ENCODE peak calls at places on chromosomes 16 and 17, in seven cellular contexts. One of them, this sample, is unnamed.

GRCh38 chr17:35890774-35891155 is 10.6 kb upstream of the CCL5 start:
- DNase-seq in GM20000: peak
- DNase-seq in Calu3: no peak
- DNase-seq in cardiac fibroblast: no peak
- DNase-seq in heart right ventricle: no peak
- DNase-seq in tibial nerve: no peak
- DNase-seq in HL-60: no peak
- DNase-seq in this sample: no peak

GRCh38 chr17:6352016-6352415 is 82.9 kb downstream of the AIPL1 start:
- DNase-seq in HL-60: no peak
- DNase-seq in tibial nerve: no peak
- DNase-seq in GM20000: no peak
- DNase-seq in cardiac fibroblast: no peak
- DNase-seq in Calu3: no peak
- DNase-seq in heart right ventricle: no peak
- DNase-seq in this sample: no peak

GRCh38 chr17:69960755-69961154 is 114.3 kb upstream of the KCNJ16 start:
- DNase-seq in Calu3: no peak
- DNase-seq in GM20000: no peak
- DNase-seq in tibial nerve: peak
- DNase-seq in HL-60: no peak
- DNase-seq in heart right ventricle: peak
- DNase-seq in cardiac fibroblast: no peak
- DNase-seq in this sample: no peak

GRCh38 chr16:1072526-1073261 is at the start of gene SSTR5:
- DNase-seq in cardiac fibroblast: no peak
- DNase-seq in HL-60: no peak
- DNase-seq in Calu3: no peak
- DNase-seq in GM20000: no peak
- DNase-seq in heart right ventricle: no peak
- DNase-seq in tibial nerve: no peak
- DNase-seq in this sample: no peak

GRCh38 chr16:12089492-12090161 is 113.1 kb downstream of the SNX29 start:
- DNase-seq in Calu3: peak
- DNase-seq in tibial nerve: no peak
- DNase-seq in GM20000: peak
- DNase-seq in heart right ventricle: peak
- DNase-seq in cardiac fibroblast: peak
- DNase-seq in HL-60: peak
- DNase-seq in this sample: peak

GRCh38 chr16:49748322-49748721 is 107.6 kb downstream of the ZNF423 start:
- DNase-seq in Calu3: no peak
- DNase-seq in tibial nerve: peak
- DNase-seq in GM20000: no peak
- DNase-seq in heart right ventricle: peak
- DNase-seq in HL-60: no peak
- DNase-seq in cardiac fibroblast: peak
- DNase-seq in this sample: no peak

GRCh38 chr17:17921192-17922082 is 50.8 kb downstream of the TOM1L2 start:
- DNase-seq in tibial nerve: no peak
- DNase-seq in cardiac fibroblast: peak
- DNase-seq in heart right ventricle: peak
- DNase-seq in HL-60: no peak
- DNase-seq in Calu3: peak
- DNase-seq in GM20000: no peak
- DNase-seq in this sample: no peak

GRCh38 chr17:78040561-78041400 is 82.3 kb downstream of the TNRC6C start:
- DNase-seq in Calu3: peak
- DNase-seq in GM20000: peak
- DNase-seq in heart right ventricle: peak
- DNase-seq in HL-60: no peak
- DNase-seq in cardiac fibroblast: peak
- DNase-seq in tibial nerve: no peak
- DNase-seq in this sample: peak

GRCh38 chr17:17350491-17351355 is 47.5 kb downstream of the NT5M start:
- DNase-seq in GM20000: no peak
- DNase-seq in Calu3: no peak
- DNase-seq in cardiac fibroblast: peak
- DNase-seq in tibial nerve: no peak
- DNase-seq in heart right ventricle: no peak
- DNase-seq in HL-60: no peak
- DNase-seq in this sample: no peak

GRCh38 chr17:78348055-78348745 is 11.7 kb downstream of the SOCS3 start:
- DNase-seq in GM20000: no peak
- DNase-seq in tibial nerve: no peak
- DNase-seq in heart right ventricle: no peak
- DNase-seq in Calu3: no peak
- DNase-seq in HL-60: no peak
- DNase-seq in cardiac fibroblast: no peak
- DNase-seq in this sample: no peak

GRCh38 chr17:75779987-75780889 is 4.4 kb upstream of the UNK start:
- DNase-seq in heart right ventricle: no peak
- DNase-seq in Calu3: no peak
- DNase-seq in tibial nerve: no peak
- DNase-seq in cardiac fibroblast: no peak
- DNase-seq in GM20000: no peak
- DNase-seq in HL-60: no peak
- DNase-seq in this sample: no peak

GRCh38 chr17:17030515-17031211 is 11.6 kb upstream of the MPRIP start:
- DNase-seq in tibial nerve: no peak
- DNase-seq in cardiac fibroblast: no peak
- DNase-seq in HL-60: no peak
- DNase-seq in Calu3: no peak
- DNase-seq in GM20000: no peak
- DNase-seq in heart right ventricle: no peak
- DNase-seq in this sample: no peak

GRCh38 chr17:58331815-58332719 is 3.5 kb upstream of the TSPOAP1 start:
- DNase-seq in cardiac fibroblast: no peak
- DNase-seq in heart right ventricle: peak
- DNase-seq in GM20000: peak
- DNase-seq in tibial nerve: peak
- DNase-seq in HL-60: peak
- DNase-seq in Calu3: no peak
- DNase-seq in this sample: peak

GRCh38 chr17:67491009-67491677 is 114.1 kb downstream of the PITPNC1 start:
- DNase-seq in Calu3: peak
- DNase-seq in GM20000: no peak
- DNase-seq in heart right ventricle: peak
- DNase-seq in cardiac fibroblast: peak
- DNase-seq in tibial nerve: peak
- DNase-seq in HL-60: peak
- DNase-seq in this sample: peak

GRCh38 chr16:89723279-89724250 is 2.2 kb downstream of the ZNF276 start:
- DNase-seq in cardiac fibroblast: no peak
- DNase-seq in Calu3: no peak
- DNase-seq in heart right ventricle: peak
- DNase-seq in GM20000: no peak
- DNase-seq in HL-60: no peak
- DNase-seq in tibial nerve: peak
- DNase-seq in this sample: no peak

GRCh38 chr16:58501242-58502131 is 1.5 kb downstream of the NDRG4 start:
- DNase-seq in Calu3: peak
- DNase-seq in HL-60: no peak
- DNase-seq in tibial nerve: no peak
- DNase-seq in GM20000: no peak
- DNase-seq in heart right ventricle: no peak
- DNase-seq in cardiac fibroblast: no peak
- DNase-seq in this sample: no peak

GRCh38 chr16:13471036-13471435 is 448.9 kb upstream of the ERCC4 start:
- DNase-seq in tibial nerve: no peak
- DNase-seq in Calu3: no peak
- DNase-seq in HL-60: no peak
- DNase-seq in cardiac fibroblast: no peak
- DNase-seq in GM20000: no peak
- DNase-seq in heart right ventricle: no peak
- DNase-seq in this sample: no peak

GRCh38 chr17:34958438-34958837 is 2.8 kb downstream of the CCT6B start:
- DNase-seq in HL-60: no peak
- DNase-seq in tibial nerve: no peak
- DNase-seq in Calu3: no peak
- DNase-seq in GM20000: no peak
- DNase-seq in heart right ventricle: no peak
- DNase-seq in cardiac fibroblast: no peak
- DNase-seq in this sample: no peak

GRCh38 chr17:75087558-75088453 is at the start of gene SLC16A5:
- DNase-seq in tibial nerve: peak
- DNase-seq in GM20000: peak
- DNase-seq in Calu3: peak
- DNase-seq in cardiac fibroblast: peak
- DNase-seq in heart right ventricle: peak
- DNase-seq in HL-60: no peak
- DNase-seq in this sample: peak

DNA sequence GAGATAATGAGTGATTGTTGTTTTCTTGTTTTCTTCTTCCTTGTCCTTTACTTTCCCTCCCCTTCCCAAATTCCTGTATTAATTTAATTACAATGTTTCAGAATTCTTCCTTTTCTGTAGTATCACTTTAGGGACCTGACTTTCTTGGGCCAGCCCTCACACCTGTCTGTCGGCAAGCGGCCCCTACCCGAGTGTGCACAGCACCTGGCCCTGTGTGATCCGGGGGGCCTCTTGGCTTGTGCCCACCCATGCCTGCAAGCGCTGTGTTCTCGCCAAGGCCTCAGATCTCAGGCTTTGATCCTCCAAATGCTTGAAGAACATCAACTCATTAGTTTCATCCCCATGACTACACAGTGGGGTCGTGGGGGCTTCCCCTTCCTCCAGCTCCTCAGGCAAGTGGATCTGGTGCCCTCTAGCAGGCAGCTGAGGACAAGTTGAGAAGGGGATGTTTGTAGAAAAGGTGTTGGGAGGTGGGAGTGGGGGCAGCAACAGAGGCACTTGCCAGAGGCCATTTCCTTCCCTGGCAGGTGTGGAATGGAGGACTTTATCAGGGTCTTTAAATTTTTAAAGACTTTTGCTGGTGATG is 15.7 kb upstream of the CDH3 start:
- DNase-seq in GM20000: no peak
- DNase-seq in cardiac fibroblast: no peak
- DNase-seq in Calu3: no peak
- DNase-seq in tibial nerve: no peak
- DNase-seq in heart right ventricle: no peak
- DNase-seq in HL-60: no peak
- DNase-seq in this sample: no peak
- TF ChIP-seq CTCF in GM20000: no peak
- TF ChIP-seq CTCF in cardiac fibroblast: no peak
- TF ChIP-seq CTCF in Calu3: no peak
- TF ChIP-seq CTCF in tibial nerve: no peak
- TF ChIP-seq CTCF in heart right ventricle: no peak
- TF ChIP-seq CTCF in HL-60: no peak
- TF ChIP-seq CTCF in this sample: no peak

GRCh38 chr17:2591040-2591640 is 2.3 kb upstream of the PAFAH1B1 start:
- DNase-seq in heart right ventricle: no peak
- DNase-seq in tibial nerve: no peak
- DNase-seq in HL-60: no peak
- DNase-seq in cardiac fibroblast: no peak
- DNase-seq in GM20000: no peak
- DNase-seq in Calu3: no peak
- DNase-seq in this sample: no peak

GRCh38 chr17:2594657-2595085 is 1.2 kb downstream of the PAFAH1B1 start:
- DNase-seq in tibial nerve: no peak
- DNase-seq in Calu3: no peak
- DNase-seq in HL-60: no peak
- DNase-seq in cardiac fibroblast: no peak
- DNase-seq in GM20000: no peak
- DNase-seq in heart right ventricle: no peak
- DNase-seq in this sample: no peak

GRCh38 chr17:2595200-2595599 is 1.7 kb downstream of the PAFAH1B1 start:
- DNase-seq in GM20000: no peak
- DNase-seq in tibial nerve: no peak
- DNase-seq in heart right ventricle: no peak
- DNase-seq in cardiac fibroblast: no peak
- DNase-seq in Calu3: no peak
- DNase-seq in HL-60: no peak
- DNase-seq in this sample: no peak

GRCh38 chr17:2593846-2594656 is 597 bp downstream of the PAFAH1B1 start:
- DNase-seq in Calu3: peak
- DNase-seq in cardiac fibroblast: peak
- DNase-seq in GM20000: peak
- DNase-seq in HL-60: no peak
- DNase-seq in heart right ventricle: peak
- DNase-seq in tibial nerve: peak
- DNase-seq in this sample: peak

GRCh38 chr17:2592974-2593845 is at the start of gene PAFAH1B1:
- DNase-seq in Calu3: peak
- DNase-seq in cardiac fibroblast: peak
- DNase-seq in HL-60: peak
- DNase-seq in tibial nerve: peak
- DNase-seq in GM20000: peak
- DNase-seq in heart right ventricle: peak
- DNase-seq in this sample: peak
- TF ChIP-seq CTCF in Calu3: no peak
- TF ChIP-seq CTCF in cardiac fibroblast: no peak
- TF ChIP-seq CTCF in HL-60: no peak
- TF ChIP-seq CTCF in tibial nerve: peak
- TF ChIP-seq CTCF in GM20000: peak
- TF ChIP-seq CTCF in heart right ventricle: no peak
- TF ChIP-seq CTCF in this sample: no peak

GRCh38 chr16:57066625-57067024 is 25.8 kb upstream of the CPNE2 start:
- DNase-seq in GM20000: peak
- DNase-seq in Calu3: no peak
- DNase-seq in HL-60: no peak
- DNase-seq in cardiac fibroblast: no peak
- DNase-seq in heart right ventricle: no peak
- DNase-seq in tibial nerve: no peak
- DNase-seq in this sample: no peak
- TF ChIP-seq CTCF in GM20000: no peak
- TF ChIP-seq CTCF in Calu3: no peak
- TF ChIP-seq CTCF in HL-60: no peak
- TF ChIP-seq CTCF in cardiac fibroblast: no peak
- TF ChIP-seq CTCF in heart right ventricle: no peak
- TF ChIP-seq CTCF in tibial nerve: no peak
- TF ChIP-seq CTCF in this sample: no peak

GRCh38 chr17:49703557-49704277 is 4.0 kb downstream of the SLC35B1 start:
- DNase-seq in heart right ventricle: no peak
- DNase-seq in GM20000: no peak
- DNase-seq in HL-60: no peak
- DNase-seq in tibial nerve: no peak
- DNase-seq in cardiac fibroblast: peak
- DNase-seq in Calu3: peak
- DNase-seq in this sample: no peak
- TF ChIP-seq CTCF in heart right ventricle: peak
- TF ChIP-seq CTCF in GM20000: peak
- TF ChIP-seq CTCF in HL-60: peak
- TF ChIP-seq CTCF in tibial nerve: no peak
- TF ChIP-seq CTCF in cardiac fibroblast: peak
- TF ChIP-seq CTCF in Calu3: peak
- TF ChIP-seq CTCF in this sample: peak

GRCh38 chr17:9513266-9513665 is 62.4 kb downstream of the STX8 start:
- DNase-seq in GM20000: no peak
- DNase-seq in Calu3: no peak
- DNase-seq in HL-60: no peak
- DNase-seq in cardiac fibroblast: peak
- DNase-seq in heart right ventricle: no peak
- DNase-seq in tibial nerve: no peak
- DNase-seq in this sample: no peak

GRCh38 chr17:9512323-9513168 is 63.1 kb downstream of the STX8 start:
- DNase-seq in GM20000: no peak
- DNase-seq in tibial nerve: no peak
- DNase-seq in Calu3: no peak
- DNase-seq in heart right ventricle: no peak
- DNase-seq in cardiac fibroblast: peak
- DNase-seq in HL-60: no peak
- DNase-seq in this sample: no peak

GRCh38 chr17:9509236-9509813 is 66.3 kb downstream of the STX8 start:
- DNase-seq in GM20000: no peak
- DNase-seq in heart right ventricle: no peak
- DNase-seq in cardiac fibroblast: no peak
- DNase-seq in HL-60: no peak
- DNase-seq in Calu3: no peak
- DNase-seq in tibial nerve: no peak
- DNase-seq in this sample: no peak
- TF ChIP-seq CTCF in GM20000: no peak
- TF ChIP-seq CTCF in heart right ventricle: no peak
- TF ChIP-seq CTCF in cardiac fibroblast: no peak
- TF ChIP-seq CTCF in HL-60: no peak
- TF ChIP-seq CTCF in Calu3: no peak
- TF ChIP-seq CTCF in tibial nerve: no peak
- TF ChIP-seq CTCF in this sample: no peak